ENCODE peak calls at places on chromosome 12, in six cellular contexts. One of them, this sample, is unnamed.

GRCh38 chr12:112877006-112877405 is 29.8 kb upstream of the OAS1 start:
- DNase-seq in HFFc6: no peak
- DNase-seq in esophagus squamous epithelium: no peak
- DNase-seq in endodermal cell: no peak
- DNase-seq in neural crest cell: no peak
- DNase-seq in epithelial cell of esophagus: no peak
- DNase-seq in this sample: no peak

GRCh38 chr12:19035552-19035951 is 94.0 kb upstream of the PLEKHA5 start:
- DNase-seq in HFFc6: no peak
- DNase-seq in esophagus squamous epithelium: no peak
- DNase-seq in endodermal cell: no peak
- DNase-seq in neural crest cell: no peak
- DNase-seq in epithelial cell of esophagus: no peak
- DNase-seq in this sample: peak; percentile 30

GRCh38 chr12:94062796-94063635 is 85.4 kb upstream of the PLXNC1 start:
- DNase-seq in HFFc6: no peak
- DNase-seq in esophagus squamous epithelium: no peak
- DNase-seq in endodermal cell: no peak
- DNase-seq in neural crest cell: no peak
- DNase-seq in epithelial cell of esophagus: no peak
- DNase-seq in this sample: no peak

GRCh38 chr12:47707905-47708543 is 2.2 kb upstream of the RPAP3 start:
- DNase-seq in HFFc6: no peak
- DNase-seq in esophagus squamous epithelium: no peak
- DNase-seq in endodermal cell: no peak
- DNase-seq in neural crest cell: no peak
- DNase-seq in epithelial cell of esophagus: no peak
- DNase-seq in this sample: no peak

GRCh38 chr12:23576372-23576771 is 373.1 kb downstream of the SOX5 start:
- DNase-seq in HFFc6: no peak
- DNase-seq in esophagus squamous epithelium: no peak
- DNase-seq in endodermal cell: no peak
- DNase-seq in neural crest cell: no peak
- DNase-seq in epithelial cell of esophagus: no peak
- DNase-seq in this sample: no peak

GRCh38 chr12:103827800-103828440 is 13.1 kb downstream of the NT5DC3 start:
- DNase-seq in HFFc6: no peak
- DNase-seq in esophagus squamous epithelium: no peak
- DNase-seq in endodermal cell: no peak
- DNase-seq in neural crest cell: no peak
- DNase-seq in epithelial cell of esophagus: peak; percentile 44
- DNase-seq in this sample: no peak

GRCh38 chr12:96045566-96045965 is 10.2 kb upstream of the LTA4H start:
- DNase-seq in HFFc6: no peak
- DNase-seq in esophagus squamous epithelium: no peak
- DNase-seq in endodermal cell: no peak
- DNase-seq in neural crest cell: no peak
- DNase-seq in epithelial cell of esophagus: no peak
- DNase-seq in this sample: no peak

GRCh38 chr12:22855456-22855855 is 230.5 kb downstream of the ETNK1 start:
- DNase-seq in HFFc6: no peak
- DNase-seq in esophagus squamous epithelium: no peak
- DNase-seq in endodermal cell: peak; percentile 81
- DNase-seq in neural crest cell: no peak
- DNase-seq in epithelial cell of esophagus: no peak
- DNase-seq in this sample: no peak

GRCh38 chr12:116037941-116038837 is 239.3 kb downstream of the MED13L start:
- DNase-seq in HFFc6: peak; percentile 85
- DNase-seq in esophagus squamous epithelium: no peak
- DNase-seq in endodermal cell: no peak
- DNase-seq in neural crest cell: no peak
- DNase-seq in epithelial cell of esophagus: no peak
- DNase-seq in this sample: no peak

GRCh38 chr12:116273813-116274551 is 3.5 kb downstream of the MED13L start:
- DNase-seq in HFFc6: no peak
- DNase-seq in esophagus squamous epithelium: no peak
- DNase-seq in endodermal cell: no peak
- DNase-seq in neural crest cell: no peak
- DNase-seq in epithelial cell of esophagus: peak; percentile 24
- DNase-seq in this sample: no peak

GRCh38 chr12:15152864-15153263 is 68.4 kb downstream of the RERG start:
- DNase-seq in HFFc6: no peak
- DNase-seq in esophagus squamous epithelium: no peak
- DNase-seq in endodermal cell: no peak
- DNase-seq in neural crest cell: no peak
- DNase-seq in epithelial cell of esophagus: peak; percentile 84
- DNase-seq in this sample: no peak

GRCh38 chr12:15154108-15154507 is 67.1 kb downstream of the RERG start:
- DNase-seq in HFFc6: no peak
- DNase-seq in esophagus squamous epithelium: no peak
- DNase-seq in endodermal cell: no peak
- DNase-seq in neural crest cell: no peak
- DNase-seq in epithelial cell of esophagus: no peak
- DNase-seq in this sample: no peak

GRCh38 chr12:15151141-15152091 is 69.8 kb downstream of the RERG start:
- DNase-seq in HFFc6: no peak
- DNase-seq in esophagus squamous epithelium: no peak
- DNase-seq in endodermal cell: no peak
- DNase-seq in neural crest cell: no peak
- DNase-seq in epithelial cell of esophagus: peak; percentile 49
- DNase-seq in this sample: peak; percentile 38

GRCh38 chr12:15155271-15155670 is 65.9 kb downstream of the RERG start:
- DNase-seq in HFFc6: no peak
- DNase-seq in esophagus squamous epithelium: no peak
- DNase-seq in endodermal cell: no peak
- DNase-seq in neural crest cell: no peak
- DNase-seq in epithelial cell of esophagus: peak; percentile 70
- DNase-seq in this sample: no peak

GRCh38 chr12:15152456-15152855 is 68.8 kb downstream of the RERG start:
- DNase-seq in HFFc6: no peak
- DNase-seq in esophagus squamous epithelium: no peak
- DNase-seq in endodermal cell: no peak
- DNase-seq in neural crest cell: no peak
- DNase-seq in epithelial cell of esophagus: peak; percentile 19
- DNase-seq in this sample: no peak
- TF ChIP-seq CTCF in HFFc6: no peak
- TF ChIP-seq CTCF in esophagus squamous epithelium: no peak
- TF ChIP-seq CTCF in endodermal cell: peak; percentile 55
- TF ChIP-seq CTCF in neural crest cell: peak; percentile 51
- TF ChIP-seq CTCF in epithelial cell of esophagus: peak; percentile 39
- TF ChIP-seq CTCF in this sample: peak; percentile 55

GRCh38 chr12:49264873-49265792 is at the start of gene TUBA1C:
- DNase-seq in HFFc6: peak; percentile 92
- DNase-seq in esophagus squamous epithelium: peak; percentile 72
- DNase-seq in endodermal cell: peak; percentile 100
- DNase-seq in neural crest cell: peak; percentile 79
- DNase-seq in epithelial cell of esophagus: peak; percentile 96
- DNase-seq in this sample: peak; percentile 84
- TF ChIP-seq CTCF in HFFc6: peak; percentile 33
- TF ChIP-seq CTCF in esophagus squamous epithelium: no peak
- TF ChIP-seq CTCF in endodermal cell: no peak
- TF ChIP-seq CTCF in neural crest cell: no peak
- TF ChIP-seq CTCF in epithelial cell of esophagus: no peak
- TF ChIP-seq CTCF in this sample: no peak

GRCh38 chr12:7038591-7038990 is 20.3 kb upstream of the LPCAT3 start:
- DNase-seq in HFFc6: no peak
- DNase-seq in esophagus squamous epithelium: no peak
- DNase-seq in endodermal cell: no peak
- DNase-seq in neural crest cell: no peak
- DNase-seq in epithelial cell of esophagus: no peak
- DNase-seq in this sample: no peak

GRCh38 chr12:7039403-7039802 is 21.1 kb upstream of the C1S start:
- DNase-seq in HFFc6: no peak
- DNase-seq in esophagus squamous epithelium: no peak
- DNase-seq in endodermal cell: no peak
- DNase-seq in neural crest cell: no peak
- DNase-seq in epithelial cell of esophagus: peak; percentile 86
- DNase-seq in this sample: no peak

GRCh38 chr12:7046383-7047143 is 14.0 kb upstream of the C1S start:
- DNase-seq in HFFc6: no peak
- DNase-seq in esophagus squamous epithelium: no peak
- DNase-seq in endodermal cell: no peak
- DNase-seq in neural crest cell: no peak
- DNase-seq in epithelial cell of esophagus: no peak
- DNase-seq in this sample: no peak

GRCh38 chr12:7045913-7046312 is 14.6 kb upstream of the C1S start:
- DNase-seq in HFFc6: no peak
- DNase-seq in esophagus squamous epithelium: no peak
- DNase-seq in endodermal cell: no peak
- DNase-seq in neural crest cell: no peak
- DNase-seq in epithelial cell of esophagus: no peak
- DNase-seq in this sample: no peak

GRCh38 chr12:7042847-7043246 is 17.7 kb upstream of the C1S start:
- DNase-seq in HFFc6: peak; percentile 41
- DNase-seq in esophagus squamous epithelium: no peak
- DNase-seq in endodermal cell: no peak
- DNase-seq in neural crest cell: no peak
- DNase-seq in epithelial cell of esophagus: peak; percentile 65
- DNase-seq in this sample: peak; percentile 2
- TF ChIP-seq CTCF in HFFc6: peak; percentile 76
- TF ChIP-seq CTCF in esophagus squamous epithelium: peak; percentile 47
- TF ChIP-seq CTCF in endodermal cell: peak; percentile 89
- TF ChIP-seq CTCF in neural crest cell: peak; percentile 61
- TF ChIP-seq CTCF in epithelial cell of esophagus: peak; percentile 45
- TF ChIP-seq CTCF in this sample: peak; percentile 44

DNA sequence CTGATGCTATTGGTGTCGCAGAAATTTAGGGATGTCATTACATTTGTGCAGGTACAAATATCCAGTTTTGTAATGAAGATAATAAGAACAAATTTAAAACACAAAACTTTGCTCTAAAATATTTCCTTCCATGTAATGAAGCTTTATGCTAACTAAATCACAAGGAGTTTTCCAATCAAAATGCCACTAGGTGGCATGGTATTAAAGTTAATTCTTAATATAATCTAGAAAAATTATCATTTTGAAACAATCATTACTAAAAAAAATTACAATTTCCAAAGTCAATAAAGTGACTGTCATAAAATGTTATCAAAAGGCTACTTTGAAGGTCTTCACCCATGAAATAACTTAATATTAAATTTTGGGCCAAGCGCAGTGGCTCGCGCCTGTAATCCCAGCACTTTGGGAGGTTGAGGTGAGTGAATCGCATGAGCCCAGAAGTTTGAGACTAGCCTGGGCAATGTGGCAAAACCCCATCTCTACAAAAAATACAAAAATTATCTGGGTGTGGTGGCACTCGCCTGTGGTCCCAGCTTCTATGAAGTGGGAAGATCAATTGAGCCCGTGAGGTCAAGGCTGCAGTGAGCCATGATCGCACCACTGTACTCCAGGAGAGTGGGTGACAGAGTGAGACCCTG is 77.4 kb downstream of the KIF21A start:
- DNase-seq in HFFc6: no peak
- DNase-seq in esophagus squamous epithelium: no peak
- DNase-seq in endodermal cell: no peak
- DNase-seq in neural crest cell: no peak
- DNase-seq in epithelial cell of esophagus: no peak
- DNase-seq in this sample: no peak
- TF ChIP-seq CTCF in HFFc6: peak; percentile 49
- TF ChIP-seq CTCF in esophagus squamous epithelium: no peak
- TF ChIP-seq CTCF in endodermal cell: peak; percentile 21
- TF ChIP-seq CTCF in neural crest cell: peak; percentile 36
- TF ChIP-seq CTCF in epithelial cell of esophagus: no peak
- TF ChIP-seq CTCF in this sample: no peak

DNA sequence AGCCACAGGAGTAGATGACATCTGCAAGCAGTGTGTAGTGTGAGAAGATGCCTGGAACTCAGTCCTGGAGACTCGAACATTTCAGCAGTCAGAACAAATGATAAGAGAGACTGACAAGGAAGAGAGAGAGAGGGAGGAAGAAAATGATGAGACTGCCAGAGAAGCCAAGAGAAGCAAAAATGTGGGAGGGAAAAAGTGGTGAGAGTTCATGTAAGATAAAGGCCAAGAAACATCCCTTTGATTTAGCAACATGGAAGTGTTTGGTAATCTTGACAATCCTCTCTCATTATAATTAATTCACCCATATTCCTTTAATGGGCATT is 42.6 kb downstream of the LIMA1 start:
- DNase-seq in HFFc6: no peak
- DNase-seq in esophagus squamous epithelium: no peak
- DNase-seq in endodermal cell: no peak
- DNase-seq in neural crest cell: no peak
- DNase-seq in epithelial cell of esophagus: no peak
- DNase-seq in this sample: no peak
- TF ChIP-seq CTCF in HFFc6: no peak
- TF ChIP-seq CTCF in esophagus squamous epithelium: no peak
- TF ChIP-seq CTCF in endodermal cell: no peak
- TF ChIP-seq CTCF in neural crest cell: no peak
- TF ChIP-seq CTCF in epithelial cell of esophagus: no peak
- TF ChIP-seq CTCF in this sample: no peak

GRCh38 chr12:122967151-122967550 is 888 bp upstream of the ABCB9 start:
- DNase-seq in HFFc6: no peak
- DNase-seq in esophagus squamous epithelium: no peak
- DNase-seq in endodermal cell: peak; percentile 50
- DNase-seq in neural crest cell: no peak
- DNase-seq in epithelial cell of esophagus: no peak
- DNase-seq in this sample: no peak

GRCh38 chr12:122964439-122965257 is 1.6 kb downstream of the ABCB9 start:
- DNase-seq in HFFc6: no peak
- DNase-seq in esophagus squamous epithelium: no peak
- DNase-seq in endodermal cell: peak; percentile 57
- DNase-seq in neural crest cell: no peak
- DNase-seq in epithelial cell of esophagus: no peak
- DNase-seq in this sample: no peak

GRCh38 chr12:122966743-122967058 is 438 bp upstream of the ABCB9 start:
- DNase-seq in HFFc6: no peak
- DNase-seq in esophagus squamous epithelium: no peak
- DNase-seq in endodermal cell: no peak
- DNase-seq in neural crest cell: no peak
- DNase-seq in epithelial cell of esophagus: no peak
- DNase-seq in this sample: no peak

GRCh38 chr12:122965356-122965755 is 907 bp downstream of the ABCB9 start:
- DNase-seq in HFFc6: no peak
- DNase-seq in esophagus squamous epithelium: no peak
- DNase-seq in endodermal cell: peak; percentile 64
- DNase-seq in neural crest cell: no peak
- DNase-seq in epithelial cell of esophagus: no peak
- DNase-seq in this sample: no peak

GRCh38 chr12:122965851-122966742 is at the start of gene ABCB9:
- DNase-seq in HFFc6: peak; percentile 78
- DNase-seq in esophagus squamous epithelium: peak; percentile 46
- DNase-seq in endodermal cell: peak; percentile 100
- DNase-seq in neural crest cell: peak; percentile 90
- DNase-seq in epithelial cell of esophagus: peak; percentile 97
- DNase-seq in this sample: peak; percentile 88
- TF ChIP-seq CTCF in HFFc6: no peak
- TF ChIP-seq CTCF in esophagus squamous epithelium: no peak
- TF ChIP-seq CTCF in endodermal cell: no peak
- TF ChIP-seq CTCF in neural crest cell: no peak
- TF ChIP-seq CTCF in epithelial cell of esophagus: no peak
- TF ChIP-seq CTCF in this sample: no peak

This sample was measured in brain microvascular endothelial cell.